ENCODE peak calls at places on chromosomes 6 and 20, in ten cellular contexts. G is ascending aorta, N is LNCaP clone FGC, I is transverse colon, K is HCT116, V is GM23248, R is left ventricle myocardium inferior, M is skeletal muscle cell, B is Peyer's patch, Y is AG10803. H is an unnamed sample.

GRCh38 chr6:107075951-107076381 is 39.3 kb downstream of the BEND3 start:
- DNase-seq in G (no peak), N (peak), I (no peak), K (no peak), V (peak), R (no peak), M (no peak), B (no peak), Y (peak), H (peak)

GRCh38 chr6:115783402-115784061 is 277.2 kb downstream of the FRK start:
- DNase-seq in G (no peak), N (peak), I (no peak), K (no peak), V (no peak), R (no peak), M (no peak), B (no peak), Y (no peak), H (peak)

GRCh38 chr6:135141728-135142127 is 39.4 kb upstream of the MYB start:
- DNase-seq in G (no peak), N (no peak), I (no peak), K (no peak), V (no peak), R (no peak), M (no peak), B (no peak), Y (no peak), H (no peak)

GRCh38 chr6:161374971-161375873 is 101.4 kb upstream of the AGPAT4 start:
- DNase-seq in G (peak), N (peak), I (peak), K (no peak), V (peak), R (peak), M (peak), B (peak), Y (peak), H (peak)

GRCh38 chr6:42520786-42521607 is 42.8 kb upstream of the UBR2 start:
- DNase-seq in G (no peak), N (no peak), I (no peak), K (peak), V (peak), R (no peak), M (no peak), B (no peak), Y (peak), H (peak)

GRCh38 chr6:111471533-111471932 is 11.5 kb downstream of the REV3L start:
- DNase-seq in G (no peak), N (no peak), I (no peak), K (no peak), V (no peak), R (no peak), M (no peak), B (no peak), Y (no peak), H (no peak)

GRCh38 chr6:81889644-81890043 is 137.2 kb upstream of the TENT5A start:
- DNase-seq in G (no peak), N (no peak), I (no peak), K (no peak), V (no peak), R (no peak), M (no peak), B (no peak), Y (no peak), H (no peak)

GRCh38 chr6:63214816-63215215 is 3.5 kb downstream of the FKBP1C start:
- DNase-seq in G (no peak), N (no peak), I (no peak), K (no peak), V (no peak), R (no peak), M (no peak), B (no peak), Y (no peak), H (no peak)

GRCh38 chr20:25314497-25315417 is 66.9 kb downstream of the PYGB start:
- DNase-seq in G (no peak), N (no peak), I (peak), K (no peak), V (no peak), R (no peak), M (no peak), B (peak), Y (no peak), H (no peak)

GRCh38 chr6:56292505-56293181 is 45.3 kb upstream of the COL21A1 start:
- DNase-seq in G (no peak), N (peak), I (peak), K (peak), V (peak), R (no peak), M (peak), B (no peak), Y (peak), H (peak)

GRCh38 chr6:125812394-125813231 is 21.9 kb downstream of the NCOA7 start:
- DNase-seq in G (no peak), N (no peak), I (no peak), K (no peak), V (peak), R (no peak), M (peak), B (no peak), Y (peak), H (peak)

GRCh38 chr20:45823949-45824835 is 2.9 kb downstream of the TNNC2 start:
- DNase-seq in G (no peak), N (no peak), I (peak), K (no peak), V (peak), R (peak), M (no peak), B (peak), Y (peak), H (peak)

GRCh38 chr20:36349384-36350170 is 43.4 kb downstream of the DLGAP4 start:
- DNase-seq in G (no peak), N (no peak), I (no peak), K (no peak), V (no peak), R (no peak), M (no peak), B (no peak), Y (no peak), H (no peak)

GRCh38 chr6:19311786-19312185 is 525.4 kb upstream of the ID4 start:
- DNase-seq in G (no peak), N (no peak), I (no peak), K (no peak), V (no peak), R (no peak), M (no peak), B (no peak), Y (no peak), H (no peak)

GRCh38 chr20:709421-709820 is 33.8 kb upstream of the SCRT2 start:
- DNase-seq in G (no peak), N (no peak), I (no peak), K (no peak), V (peak), R (peak), M (no peak), B (no peak), Y (no peak), H (peak)

GRCh38 chr6:134674562-134674961 is 275.3 kb downstream of the ALDH8A1 start:
- DNase-seq in G (no peak), N (no peak), I (no peak), K (no peak), V (no peak), R (no peak), M (no peak), B (no peak), Y (no peak), H (no peak)

GRCh38 chr6:48535569-48535968 is 424.6 kb upstream of the PTCHD4 start:
- DNase-seq in G (no peak), N (no peak), I (no peak), K (no peak), V (no peak), R (no peak), M (peak), B (no peak), Y (peak), H (peak)

GRCh38 chr6:10084276-10084993 is 330.4 kb downstream of the TFAP2A start:
- DNase-seq in G (no peak), N (peak), I (no peak), K (no peak), V (no peak), R (no peak), M (no peak), B (no peak), Y (no peak), H (no peak)

GRCh38 chr6:13235339-13235738 is 93.0 kb downstream of the TBC1D7 start:
- DNase-seq in G (no peak), N (no peak), I (no peak), K (no peak), V (no peak), R (no peak), M (no peak), B (no peak), Y (no peak), H (no peak)

GRCh38 chr20:7980332-7981046 is 39.1 kb downstream of the TMX4 start:
- DNase-seq in G (no peak), N (no peak), I (no peak), K (peak), V (peak), R (no peak), M (peak), B (no peak), Y (peak), H (peak)

GRCh38 chr6:75203721-75204120 is 2.1 kb downstream of the COL12A1 start:
- DNase-seq in G (no peak), N (no peak), I (no peak), K (no peak), V (peak), R (no peak), M (no peak), B (no peak), Y (peak), H (peak)

GRCh38 chr20:6746901-6747609 is 20.4 kb upstream of the BMP2 start:
- DNase-seq in G (no peak), N (no peak), I (no peak), K (no peak), V (no peak), R (no peak), M (no peak), B (no peak), Y (no peak), H (peak)

GRCh38 chr20:31689141-31689540 is 33.5 kb downstream of the BCL2L1 start:
- DNase-seq in G (no peak), N (no peak), I (no peak), K (no peak), V (no peak), R (no peak), M (no peak), B (no peak), Y (no peak), H (no peak)

GRCh38 chr6:119240257-119241123 is 109.1 kb downstream of the MAN1A1 start:
- DNase-seq in G (no peak), N (no peak), I (no peak), K (no peak), V (no peak), R (no peak), M (no peak), B (no peak), Y (no peak), H (no peak)

GRCh38 chr6:54419885-54420284 is 111.6 kb downstream of the TINAG start:
- DNase-seq in G (no peak), N (no peak), I (no peak), K (no peak), V (peak), R (no peak), M (peak), B (no peak), Y (peak), H (peak)

GRCh38 chr6:126632271-126632670 is 292.4 kb downstream of the CENPW start:
- DNase-seq in G (no peak), N (no peak), I (no peak), K (no peak), V (peak), R (no peak), M (peak), B (no peak), Y (no peak), H (peak)

GRCh38 chr20:46962452-46963195 is 68.0 kb downstream of the EYA2 start:
- DNase-seq in G (no peak), N (no peak), I (no peak), K (no peak), V (peak), R (no peak), M (no peak), B (no peak), Y (no peak), H (no peak)

GRCh38 chr6:7542878-7543394 is 1.5 kb downstream of the DSP start:
- DNase-seq in G (no peak), N (peak), I (peak), K (peak), V (peak), R (peak), M (peak), B (peak), Y (peak), H (peak)
- H3K4me3 ChIP-seq in G (peak), N (peak), I (peak), K (peak), V (peak), R (peak), M (peak), B (peak), Y (peak), H (peak)

GRCh38 chr6:117265425-117266266 is at the start of gene VGLL2:
- DNase-seq in G (no peak), N (no peak), I (peak), K (no peak), V (peak), R (peak), M (no peak), B (no peak), Y (peak), H (peak)

GRCh38 chr6:117266267-117266797 is 974 bp downstream of the VGLL2 start:
- DNase-seq in G (no peak), N (no peak), I (no peak), K (no peak), V (peak), R (no peak), M (no peak), B (no peak), Y (no peak), H (no peak)

GRCh38 chr6:117264487-117265424 is 602 bp upstream of the VGLL2 start:
- DNase-seq in G (no peak), N (no peak), I (no peak), K (no peak), V (peak), R (no peak), M (no peak), B (no peak), Y (peak), H (no peak)

GRCh38 chr6:117266948-117267347 is 1.6 kb downstream of the VGLL2 start:
- DNase-seq in G (no peak), N (no peak), I (no peak), K (no peak), V (no peak), R (no peak), M (no peak), B (no peak), Y (no peak), H (no peak)

GRCh38 chr6:117263353-117263927 is 1.9 kb upstream of the VGLL2 start:
- DNase-seq in G (no peak), N (no peak), I (no peak), K (no peak), V (no peak), R (no peak), M (no peak), B (no peak), Y (no peak), H (no peak)
- H3K4me3 ChIP-seq in G (no peak), N (no peak), I (no peak), K (no peak), V (no peak), R (no peak), M (no peak), B (no peak), Y (no peak), H (no peak)

GRCh38 chr6:150157076-150157475 is 14.2 kb downstream of the PPP1R14C start:
- DNase-seq in G (no peak), N (no peak), I (no peak), K (no peak), V (no peak), R (no peak), M (no peak), B (no peak), Y (no peak), H (no peak)
- H3K4me3 ChIP-seq in G (no peak), N (no peak), I (no peak), K (no peak), V (no peak), R (no peak), M (no peak), B (no peak), Y (no peak), H (no peak)

GRCh38 chr20:62552613-62553012 is 76.8 kb upstream of the GATA5 start:
- DNase-seq in G (no peak), N (no peak), I (no peak), K (no peak), V (no peak), R (no peak), M (no peak), B (no peak), Y (no peak), H (no peak)
- H3K4me3 ChIP-seq in G (no peak), N (no peak), I (no peak), K (no peak), V (no peak), R (peak), M (peak), B (no peak), Y (no peak), H (no peak)

DNA sequence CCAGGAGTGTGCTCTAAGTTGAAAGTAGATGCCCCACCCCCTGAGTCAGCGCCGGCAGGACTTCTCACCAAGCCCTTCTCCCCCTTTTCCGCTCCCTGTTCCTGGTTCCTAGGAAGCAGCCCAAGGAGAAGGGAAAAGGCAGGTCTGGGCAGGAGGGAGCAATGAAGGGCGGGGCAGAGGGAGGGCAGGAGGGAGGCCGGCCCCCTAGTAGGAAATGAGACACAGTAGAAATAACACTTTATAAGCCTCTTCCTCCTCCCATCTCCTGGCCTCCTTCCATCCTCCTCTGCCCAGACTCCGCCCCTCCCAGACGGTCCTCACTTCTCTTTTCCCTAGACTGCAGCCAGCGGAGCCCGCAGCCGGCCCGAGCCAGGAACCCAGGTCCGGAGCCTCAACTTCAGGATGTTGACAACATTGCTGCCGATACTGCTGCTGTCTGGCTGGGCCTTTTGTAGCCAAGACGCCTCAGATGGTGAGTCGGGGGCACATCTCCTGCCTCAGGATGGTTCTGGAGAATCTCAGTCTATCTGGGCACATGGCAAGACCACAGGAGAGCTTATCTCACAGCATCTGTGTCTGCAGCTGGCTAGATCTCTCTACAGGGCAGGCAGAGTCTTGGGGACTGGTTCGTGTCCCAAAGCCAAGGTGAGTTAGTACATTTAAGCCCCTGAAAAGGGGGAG is at the start of gene PROCR:
- DNase-seq in G (peak), N (peak), I (peak), K (peak), V (peak), R (peak), M (peak), B (peak), Y (peak), H (peak)
- H3K4me3 ChIP-seq in G (peak), N (peak), I (no peak), K (peak), V (peak), R (peak), M (peak), B (peak), Y (peak), H (peak)

DNA sequence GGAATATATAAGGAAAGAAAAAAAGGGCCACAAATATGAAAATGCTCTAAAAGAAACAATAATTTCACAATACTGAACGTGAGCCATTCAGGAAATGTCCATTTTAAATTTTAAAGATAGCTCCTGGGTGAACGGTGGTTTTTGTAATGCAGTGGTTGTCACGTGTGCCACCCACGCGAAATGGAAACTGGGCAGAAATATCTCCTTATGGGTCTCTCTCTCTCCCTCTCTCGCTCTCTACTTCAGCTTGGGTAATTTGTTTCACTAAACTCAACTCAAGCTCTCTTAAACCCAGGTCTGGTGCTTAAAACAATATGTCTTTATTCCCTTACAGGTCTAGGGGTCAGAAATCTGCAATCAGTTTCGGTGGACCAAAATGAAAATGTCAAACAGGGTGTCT is 150.8 kb downstream of the OR2B2 start:
- DNase-seq in G (no peak), N (no peak), I (no peak), K (no peak), V (peak), R (no peak), M (no peak), B (no peak), Y (no peak), H (peak)
- H3K4me3 ChIP-seq in G (no peak), N (no peak), I (no peak), K (no peak), V (no peak), R (peak), M (no peak), B (no peak), Y (no peak), H (peak)

GRCh38 chr6:49666930-49667369 is 30.3 kb upstream of the RHAG start:
- DNase-seq in G (no peak), N (no peak), I (no peak), K (no peak), V (no peak), R (no peak), M (no peak), B (no peak), Y (no peak), H (no peak)
- H3K4me3 ChIP-seq in G (no peak), N (no peak), I (no peak), K (no peak), V (no peak), R (no peak), M (no peak), B (no peak), Y (no peak), H (no peak)

GRCh38 chr6:157985378-157986155 is 3.9 kb downstream of the SYNJ2 start:
- DNase-seq in G (no peak), N (no peak), I (no peak), K (no peak), V (no peak), R (no peak), M (no peak), B (no peak), Y (no peak), H (no peak)
- H3K4me3 ChIP-seq in G (no peak), N (peak), I (no peak), K (no peak), V (no peak), R (no peak), M (no peak), B (no peak), Y (no peak), H (no peak)

DNA sequence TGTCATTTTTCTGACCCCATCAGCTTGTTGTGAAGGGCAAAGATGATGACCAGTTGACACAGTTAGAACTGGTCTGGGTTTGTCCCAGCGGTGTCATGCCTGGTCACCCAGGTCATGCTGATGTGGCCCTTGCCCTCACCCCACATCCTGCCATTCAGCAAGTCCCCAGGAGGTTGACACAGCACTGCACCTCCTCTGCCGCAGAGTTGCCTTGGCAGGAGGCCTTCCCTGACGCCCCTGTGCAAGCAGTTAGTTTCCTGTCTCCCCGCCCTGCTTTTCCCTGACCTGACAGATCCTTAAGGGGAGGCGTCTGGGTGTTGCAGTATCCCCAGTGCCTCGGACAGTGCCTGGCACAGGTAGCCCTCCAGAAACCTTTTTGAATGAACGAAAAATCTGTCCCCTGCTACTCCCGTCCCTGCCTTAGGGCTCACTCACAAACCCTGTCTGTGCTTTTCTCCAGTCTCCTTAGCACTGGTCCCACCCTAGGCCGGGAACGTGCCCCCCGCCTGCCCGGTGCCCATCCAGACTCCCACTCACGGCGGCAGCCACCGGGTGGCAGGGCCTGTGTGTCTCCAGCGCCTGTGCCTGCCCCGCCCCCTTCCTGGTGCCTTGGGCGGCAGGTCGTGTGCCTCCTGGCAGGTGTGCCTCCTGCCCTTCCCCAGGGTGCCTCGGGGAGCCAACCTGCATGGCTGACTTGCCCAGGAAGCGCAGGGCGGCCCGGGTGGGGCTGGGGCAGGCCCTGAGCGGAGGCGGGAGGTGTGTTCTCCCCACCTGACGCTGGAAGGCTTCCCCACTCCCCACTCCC is 146.3 kb upstream of the RNF24 start:
- DNase-seq in G (no peak), N (no peak), I (peak), K (no peak), V (no peak), R (no peak), M (no peak), B (peak), Y (no peak), H (no peak)
- H3K4me3 ChIP-seq in G (no peak), N (no peak), I (no peak), K (no peak), V (no peak), R (no peak), M (no peak), B (peak), Y (no peak), H (no peak)